ENCODE peak calls at places on chromosomes 5 and 9, in four cellular contexts. One of them, this sample, is unnamed.

GRCh38 chr9:127877566-127877998 is at the start of gene AK1:
- DNase-seq in HepG2: no peak
- DNase-seq in H1: peak; percentile 84
- DNase-seq in K562: peak; percentile 82
- DNase-seq in this sample: no peak

GRCh38 chr9:79480639-79481038 is 91.1 kb upstream of the TLE4 start:
- DNase-seq in HepG2: no peak
- DNase-seq in H1: no peak
- DNase-seq in K562: no peak
- DNase-seq in this sample: no peak

GRCh38 chr9:136697821-136698526 is 10.7 kb upstream of the AGPAT2 start:
- DNase-seq in HepG2: peak; percentile 78
- DNase-seq in H1: no peak
- DNase-seq in K562: no peak
- DNase-seq in this sample: no peak

GRCh38 chr5:72817639-72818266 is 1.3 kb downstream of the TNPO1 start:
- DNase-seq in HepG2: no peak
- DNase-seq in H1: no peak
- DNase-seq in K562: no peak
- DNase-seq in this sample: no peak

GRCh38 chr5:34022131-34022705 is 14.4 kb upstream of the AMACR start:
- DNase-seq in HepG2: no peak
- DNase-seq in H1: no peak
- DNase-seq in K562: no peak
- DNase-seq in this sample: no peak

GRCh38 chr5:179121667-179122111 is 61.5 kb downstream of the ZNF354C start:
- DNase-seq in HepG2: no peak
- DNase-seq in H1: no peak
- DNase-seq in K562: no peak
- DNase-seq in this sample: no peak

GRCh38 chr5:123511290-123511647 is 708 bp upstream of the CSNK1G3 start:
- DNase-seq in HepG2: peak; percentile 24
- DNase-seq in H1: no peak
- DNase-seq in K562: no peak
- DNase-seq in this sample: no peak

GRCh38 chr9:91164724-91165520 is 196.8 kb downstream of the AUH start:
- DNase-seq in HepG2: peak; percentile 30
- DNase-seq in H1: no peak
- DNase-seq in K562: peak; percentile 73
- DNase-seq in this sample: peak; percentile 86

GRCh38 chr9:110755179-110755578 is 86.6 kb downstream of the MUSK start:
- DNase-seq in HepG2: no peak
- DNase-seq in H1: no peak
- DNase-seq in K562: no peak
- DNase-seq in this sample: no peak

GRCh38 chr5:145946112-145946861 is 9.9 kb downstream of the SH3RF2 start:
- DNase-seq in HepG2: peak; percentile 77
- DNase-seq in H1: no peak
- DNase-seq in K562: no peak
- DNase-seq in this sample: peak; percentile 41

GRCh38 chr5:96658272-96658671 is 3.9 kb upstream of the CAST start:
- DNase-seq in HepG2: no peak
- DNase-seq in H1: no peak
- DNase-seq in K562: no peak
- DNase-seq in this sample: no peak

GRCh38 chr9:92055624-92056023 is 59.6 kb downstream of the SPTLC1 start:
- DNase-seq in HepG2: no peak
- DNase-seq in H1: no peak
- DNase-seq in K562: no peak
- DNase-seq in this sample: no peak

GRCh38 chr5:93909356-93909755 is 168.0 kb upstream of the POU5F2 start:
- DNase-seq in HepG2: no peak
- DNase-seq in H1: no peak
- DNase-seq in K562: no peak
- DNase-seq in this sample: no peak

GRCh38 chr5:78837836-78838235 is 147.3 kb downstream of the ARSB start:
- DNase-seq in HepG2: no peak
- DNase-seq in H1: no peak
- DNase-seq in K562: no peak
- DNase-seq in this sample: no peak

GRCh38 chr5:98911221-98912040 is 17.4 kb downstream of the CHD1 start:
- DNase-seq in HepG2: no peak
- DNase-seq in H1: no peak
- DNase-seq in K562: no peak
- DNase-seq in this sample: no peak

GRCh38 chr9:88738708-88739107 is 203.7 kb downstream of the NXNL2 start:
- DNase-seq in HepG2: no peak
- DNase-seq in H1: no peak
- DNase-seq in K562: no peak
- DNase-seq in this sample: no peak

GRCh38 chr5:54876-55569 is 36.9 kb upstream of the PLEKHG4B start:
- DNase-seq in HepG2: no peak
- DNase-seq in H1: no peak
- DNase-seq in K562: no peak
- DNase-seq in this sample: no peak

GRCh38 chr5:126234563-126235195 is 188.5 kb upstream of the GRAMD2B start:
- DNase-seq in HepG2: peak; percentile 13
- DNase-seq in H1: peak; percentile 54
- DNase-seq in K562: peak; percentile 8
- DNase-seq in this sample: peak; percentile 19

GRCh38 chr5:134127376-134127861 is 12.9 kb downstream of the TCF7 start:
- DNase-seq in HepG2: no peak
- DNase-seq in H1: no peak
- DNase-seq in K562: no peak
- DNase-seq in this sample: no peak

GRCh38 chr9:125651907-125652306 is 55.1 kb downstream of the MAPKAP1 start:
- DNase-seq in HepG2: no peak
- DNase-seq in H1: no peak
- DNase-seq in K562: no peak
- DNase-seq in this sample: no peak

GRCh38 chr5:141992349-141992963 is 20.4 kb downstream of the GNPDA1 start:
- DNase-seq in HepG2: peak; percentile 55
- DNase-seq in H1: peak; percentile 79
- DNase-seq in K562: peak; percentile 58
- DNase-seq in this sample: peak; percentile 64

GRCh38 chr5:140827704-140828401 is at the start of gene PCDHA6:
- DNase-seq in HepG2: no peak
- DNase-seq in H1: no peak
- DNase-seq in K562: no peak
- DNase-seq in this sample: no peak

GRCh38 chr9:14271078-14271673 is 42.8 kb downstream of the NFIB start:
- DNase-seq in HepG2: peak; percentile 64
- DNase-seq in H1: no peak
- DNase-seq in K562: peak; percentile 4
- DNase-seq in this sample: no peak

GRCh38 chr9:20087481-20087880 is 298.6 kb upstream of the SLC24A2 start:
- DNase-seq in HepG2: no peak
- DNase-seq in H1: no peak
- DNase-seq in K562: no peak
- DNase-seq in this sample: no peak

GRCh38 chr5:131654309-131654708 is 19.3 kb upstream of the RAPGEF6 start:
- DNase-seq in HepG2: no peak
- DNase-seq in H1: no peak
- DNase-seq in K562: no peak
- DNase-seq in this sample: no peak

GRCh38 chr5:14240366-14240765 is 97.2 kb downstream of the TRIO start:
- DNase-seq in HepG2: no peak
- DNase-seq in H1: no peak
- DNase-seq in K562: no peak
- DNase-seq in this sample: no peak

GRCh38 chr5:179378116-179378440 is 32.8 kb upstream of the ADAMTS2 start:
- DNase-seq in HepG2: no peak
- DNase-seq in H1: no peak
- DNase-seq in K562: no peak
- DNase-seq in this sample: no peak

GRCh38 chr5:60248900-60249299 is 355.4 kb upstream of the PDE4D start:
- DNase-seq in HepG2: no peak
- DNase-seq in H1: no peak
- DNase-seq in K562: no peak
- DNase-seq in this sample: no peak

GRCh38 chr5:67941750-67942450 is 273.7 kb upstream of the PIK3R1 start:
- DNase-seq in HepG2: no peak
- DNase-seq in H1: no peak
- DNase-seq in K562: no peak
- DNase-seq in this sample: no peak

GRCh38 chr9:124263800-124264426 is 6.2 kb downstream of the NEK6 start:
- DNase-seq in HepG2: peak; percentile 65
- DNase-seq in H1: no peak
- DNase-seq in K562: no peak
- DNase-seq in this sample: no peak

GRCh38 chr5:102690910-102691309 is 64.2 kb upstream of the PAM start:
- DNase-seq in HepG2: no peak
- DNase-seq in H1: no peak
- DNase-seq in K562: no peak
- DNase-seq in this sample: no peak

GRCh38 chr5:102691434-102691833 is 63.7 kb upstream of the PAM start:
- DNase-seq in HepG2: no peak
- DNase-seq in H1: no peak
- DNase-seq in K562: no peak
- DNase-seq in this sample: no peak
- TF ChIP-seq KDM1A in HepG2: no peak
- TF ChIP-seq KDM1A in H1: no peak
- TF ChIP-seq KDM1A in K562: no peak
- TF ChIP-seq KDM1A in this sample: no peak

DNA sequence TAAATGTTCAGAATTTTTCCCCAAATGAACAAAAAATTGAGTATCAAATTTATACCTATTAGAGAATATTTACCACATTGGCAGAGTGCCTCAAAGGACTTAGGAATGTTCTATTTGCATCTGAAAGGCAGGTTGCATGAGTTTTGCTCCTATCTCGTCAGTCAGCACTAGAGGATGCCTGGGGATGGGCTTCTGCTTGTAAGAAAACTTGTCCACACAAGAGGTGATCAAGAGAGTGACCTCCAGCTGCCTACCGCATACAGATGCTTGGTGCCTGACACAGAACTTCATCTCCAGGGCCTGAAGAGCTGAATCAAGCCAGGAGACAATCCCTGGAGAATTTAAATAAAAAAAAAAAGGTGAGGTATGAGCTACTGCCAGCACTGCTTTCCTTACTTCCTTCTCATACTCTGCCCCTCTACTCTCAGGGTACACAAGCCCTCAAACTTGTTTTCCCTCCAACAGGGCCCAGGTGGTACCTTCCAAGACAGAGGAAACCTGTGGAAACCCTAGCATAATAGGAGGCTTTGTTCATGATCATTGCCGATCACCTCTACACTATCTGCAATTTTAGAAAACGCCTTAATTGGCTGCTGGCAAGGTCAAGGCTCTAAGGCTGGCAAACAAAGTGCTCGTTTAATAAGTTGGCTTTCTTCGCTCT is 166.6 kb downstream of the ELAVL2 start:
- DNase-seq in HepG2: no peak
- DNase-seq in H1: no peak
- DNase-seq in K562: no peak
- DNase-seq in this sample: no peak
- TF ChIP-seq JUN in HepG2: no peak
- TF ChIP-seq JUN in H1: no peak
- TF ChIP-seq JUN in K562: no peak
- TF ChIP-seq JUN in this sample: no peak

GRCh38 chr5:120932480-120932879 is 468.4 kb downstream of the PRR16 start:
- DNase-seq in HepG2: no peak
- DNase-seq in H1: no peak
- DNase-seq in K562: no peak
- DNase-seq in this sample: no peak

GRCh38 chr5:120938604-120939003 is 474.5 kb downstream of the PRR16 start:
- DNase-seq in HepG2: no peak
- DNase-seq in H1: no peak
- DNase-seq in K562: no peak
- DNase-seq in this sample: no peak

GRCh38 chr5:120942551-120942950 is 478.5 kb downstream of the PRR16 start:
- DNase-seq in HepG2: no peak
- DNase-seq in H1: no peak
- DNase-seq in K562: no peak
- DNase-seq in this sample: no peak

GRCh38 chr5:120934003-120934402 is 469.9 kb downstream of the PRR16 start:
- DNase-seq in HepG2: no peak
- DNase-seq in H1: no peak
- DNase-seq in K562: no peak
- DNase-seq in this sample: no peak

DNA sequence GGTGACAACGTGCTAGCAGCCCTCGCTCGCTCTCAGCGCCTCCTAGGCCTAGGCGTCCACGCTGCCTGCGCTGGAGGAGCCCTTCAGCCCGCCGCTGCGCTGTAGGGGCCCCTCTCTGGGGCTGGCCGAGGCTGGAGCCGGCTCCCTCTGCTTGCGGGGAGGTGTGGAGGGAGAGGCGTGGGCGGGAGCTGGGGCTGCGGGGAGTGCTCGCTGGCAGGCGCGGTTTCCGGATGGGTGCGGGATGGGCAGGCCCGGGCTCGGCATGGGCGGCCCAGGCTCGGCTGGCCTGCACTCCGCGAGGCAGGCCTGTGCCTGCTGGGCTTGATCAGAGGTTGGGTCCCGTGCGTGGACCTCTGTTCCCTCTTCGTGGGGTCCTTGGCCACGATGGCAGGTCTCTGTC is 472.6 kb downstream of the PRR16 start:
- DNase-seq in HepG2: no peak
- DNase-seq in H1: no peak
- DNase-seq in K562: no peak
- DNase-seq in this sample: no peak
- TF ChIP-seq KDM1A in HepG2: no peak
- TF ChIP-seq KDM1A in H1: no peak
- TF ChIP-seq KDM1A in K562: no peak
- TF ChIP-seq KDM1A in this sample: no peak

GRCh38 chr9:85292261-85292660 is 449.5 kb downstream of the AGTPBP1 start:
- DNase-seq in HepG2: no peak
- DNase-seq in H1: no peak
- DNase-seq in K562: no peak
- DNase-seq in this sample: no peak

GRCh38 chr9:85289142-85289541 is 452.6 kb downstream of the AGTPBP1 start:
- DNase-seq in HepG2: no peak
- DNase-seq in H1: no peak
- DNase-seq in K562: no peak
- DNase-seq in this sample: no peak

DNA sequence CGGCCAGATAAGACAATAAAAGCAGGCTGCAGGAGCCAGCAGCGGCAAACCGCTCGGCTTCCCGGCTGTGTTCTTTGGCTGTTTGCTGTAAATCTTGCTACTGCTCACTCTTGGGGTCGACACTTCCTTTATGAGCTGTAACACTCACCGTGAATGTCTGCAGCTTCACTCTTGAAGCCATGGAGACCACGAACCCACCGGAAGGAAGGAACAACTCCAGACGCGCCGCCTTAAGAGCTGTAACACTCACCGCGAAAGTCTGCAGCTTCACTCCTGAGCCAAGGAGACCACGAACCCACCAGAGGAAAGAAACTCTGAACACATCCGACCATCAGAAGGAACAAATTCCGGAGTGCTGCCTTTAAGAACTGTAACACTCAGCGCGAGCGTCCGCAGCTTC is 451.7 kb downstream of the AGTPBP1 start:
- DNase-seq in HepG2: no peak
- DNase-seq in H1: no peak
- DNase-seq in K562: no peak
- DNase-seq in this sample: no peak
- TF ChIP-seq JUN in HepG2: no peak
- TF ChIP-seq JUN in H1: no peak
- TF ChIP-seq JUN in K562: no peak
- TF ChIP-seq JUN in this sample: no peak